ENCODE peak calls at places on chromosomes 13 and 19, in seven cellular contexts. One of them, this sample, is unnamed.

GRCh38 chr19:10692673-10693264 is 8.5 kb upstream of the QTRT1 start:
- DNase-seq in anterior cingulate cortex: no peak
- DNase-seq in thoracic aorta: no peak
- DNase-seq in activated T-helper 2 cell treated with anti-CD3 and anti-CD28 coated beads, Interferon-gamma antibody, Interleukin-2, Interleukin-4, amounts not matched to agents 10 μg/mL and 5 μg/mL and 100 μg/mL, durations not matched to agents 14 hours and 24 hours and 36 hours: no peak
- DNase-seq in stimulated activated CD4-positive, alpha-beta T cell treated with anti-CD3 and anti-CD28 coated beads, Interleukin-15, amount 100 ng/mL, for 1 hour: no peak
- DNase-seq in activated CD8-positive, alpha-beta memory T cell treated with anti-CD3 and anti-CD28 coated beads for 4 hours: no peak
- DNase-seq in NCI-H187: no peak
- DNase-seq in this sample: no peak

GRCh38 chr19:35555301-35556005 is 8.0 kb downstream of the ATP4A start:
- DNase-seq in anterior cingulate cortex: no peak
- DNase-seq in thoracic aorta: no peak
- DNase-seq in activated T-helper 2 cell treated with anti-CD3 and anti-CD28 coated beads, Interferon-gamma antibody, Interleukin-2, Interleukin-4, amounts not matched to agents 10 μg/mL and 5 μg/mL and 100 μg/mL, durations not matched to agents 14 hours and 24 hours and 36 hours: no peak
- DNase-seq in stimulated activated CD4-positive, alpha-beta T cell treated with anti-CD3 and anti-CD28 coated beads, Interleukin-15, amount 100 ng/mL, for 1 hour: no peak
- DNase-seq in activated CD8-positive, alpha-beta memory T cell treated with anti-CD3 and anti-CD28 coated beads for 4 hours: no peak
- DNase-seq in NCI-H187: no peak
- DNase-seq in this sample: no peak

GRCh38 chr13:89925107-89925506 is 1422.4 kb upstream of the MIR17HG start:
- DNase-seq in anterior cingulate cortex: no peak
- DNase-seq in thoracic aorta: no peak
- DNase-seq in activated T-helper 2 cell treated with anti-CD3 and anti-CD28 coated beads, Interferon-gamma antibody, Interleukin-2, Interleukin-4, amounts not matched to agents 10 μg/mL and 5 μg/mL and 100 μg/mL, durations not matched to agents 14 hours and 24 hours and 36 hours: no peak
- DNase-seq in stimulated activated CD4-positive, alpha-beta T cell treated with anti-CD3 and anti-CD28 coated beads, Interleukin-15, amount 100 ng/mL, for 1 hour: no peak
- DNase-seq in activated CD8-positive, alpha-beta memory T cell treated with anti-CD3 and anti-CD28 coated beads for 4 hours: no peak
- DNase-seq in NCI-H187: no peak
- DNase-seq in this sample: no peak

GRCh38 chr13:55402867-55403266 is 1737.9 kb upstream of the PRR20A start:
- DNase-seq in anterior cingulate cortex: no peak
- DNase-seq in thoracic aorta: no peak
- DNase-seq in activated T-helper 2 cell treated with anti-CD3 and anti-CD28 coated beads, Interferon-gamma antibody, Interleukin-2, Interleukin-4, amounts not matched to agents 10 μg/mL and 5 μg/mL and 100 μg/mL, durations not matched to agents 14 hours and 24 hours and 36 hours: no peak
- DNase-seq in stimulated activated CD4-positive, alpha-beta T cell treated with anti-CD3 and anti-CD28 coated beads, Interleukin-15, amount 100 ng/mL, for 1 hour: no peak
- DNase-seq in activated CD8-positive, alpha-beta memory T cell treated with anti-CD3 and anti-CD28 coated beads for 4 hours: no peak
- DNase-seq in NCI-H187: no peak
- DNase-seq in this sample: no peak

GRCh38 chr19:10863107-10863700 is 8.1 kb upstream of the CARM1 start:
- DNase-seq in anterior cingulate cortex: no peak
- DNase-seq in thoracic aorta: no peak
- DNase-seq in activated T-helper 2 cell treated with anti-CD3 and anti-CD28 coated beads, Interferon-gamma antibody, Interleukin-2, Interleukin-4, amounts not matched to agents 10 μg/mL and 5 μg/mL and 100 μg/mL, durations not matched to agents 14 hours and 24 hours and 36 hours: no peak
- DNase-seq in stimulated activated CD4-positive, alpha-beta T cell treated with anti-CD3 and anti-CD28 coated beads, Interleukin-15, amount 100 ng/mL, for 1 hour: no peak
- DNase-seq in activated CD8-positive, alpha-beta memory T cell treated with anti-CD3 and anti-CD28 coated beads for 4 hours: no peak
- DNase-seq in NCI-H187: no peak
- DNase-seq in this sample: no peak

GRCh38 chr13:47437411-47437810 is 540.6 kb upstream of the HTR2A start:
- DNase-seq in anterior cingulate cortex: no peak
- DNase-seq in thoracic aorta: no peak
- DNase-seq in activated T-helper 2 cell treated with anti-CD3 and anti-CD28 coated beads, Interferon-gamma antibody, Interleukin-2, Interleukin-4, amounts not matched to agents 10 μg/mL and 5 μg/mL and 100 μg/mL, durations not matched to agents 14 hours and 24 hours and 36 hours: no peak
- DNase-seq in stimulated activated CD4-positive, alpha-beta T cell treated with anti-CD3 and anti-CD28 coated beads, Interleukin-15, amount 100 ng/mL, for 1 hour: no peak
- DNase-seq in activated CD8-positive, alpha-beta memory T cell treated with anti-CD3 and anti-CD28 coated beads for 4 hours: no peak
- DNase-seq in NCI-H187: no peak
- DNase-seq in this sample: no peak

GRCh38 chr13:36553501-36553900 is 120.3 kb upstream of the SERTM1 start:
- DNase-seq in anterior cingulate cortex: no peak
- DNase-seq in thoracic aorta: no peak
- DNase-seq in activated T-helper 2 cell treated with anti-CD3 and anti-CD28 coated beads, Interferon-gamma antibody, Interleukin-2, Interleukin-4, amounts not matched to agents 10 μg/mL and 5 μg/mL and 100 μg/mL, durations not matched to agents 14 hours and 24 hours and 36 hours: no peak
- DNase-seq in stimulated activated CD4-positive, alpha-beta T cell treated with anti-CD3 and anti-CD28 coated beads, Interleukin-15, amount 100 ng/mL, for 1 hour: no peak
- DNase-seq in activated CD8-positive, alpha-beta memory T cell treated with anti-CD3 and anti-CD28 coated beads for 4 hours: no peak
- DNase-seq in NCI-H187: peak
- DNase-seq in this sample: no peak

GRCh38 chr13:76029088-76029487 is 393.0 kb downstream of the LMO7 start:
- DNase-seq in anterior cingulate cortex: no peak
- DNase-seq in thoracic aorta: no peak
- DNase-seq in activated T-helper 2 cell treated with anti-CD3 and anti-CD28 coated beads, Interferon-gamma antibody, Interleukin-2, Interleukin-4, amounts not matched to agents 10 μg/mL and 5 μg/mL and 100 μg/mL, durations not matched to agents 14 hours and 24 hours and 36 hours: no peak
- DNase-seq in stimulated activated CD4-positive, alpha-beta T cell treated with anti-CD3 and anti-CD28 coated beads, Interleukin-15, amount 100 ng/mL, for 1 hour: no peak
- DNase-seq in activated CD8-positive, alpha-beta memory T cell treated with anti-CD3 and anti-CD28 coated beads for 4 hours: no peak
- DNase-seq in NCI-H187: no peak
- DNase-seq in this sample: no peak

GRCh38 chr13:28820099-28821051 is at the start of gene MTUS2:
- DNase-seq in anterior cingulate cortex: peak
- DNase-seq in thoracic aorta: no peak
- DNase-seq in activated T-helper 2 cell treated with anti-CD3 and anti-CD28 coated beads, Interferon-gamma antibody, Interleukin-2, Interleukin-4, amounts not matched to agents 10 μg/mL and 5 μg/mL and 100 μg/mL, durations not matched to agents 14 hours and 24 hours and 36 hours: no peak
- DNase-seq in stimulated activated CD4-positive, alpha-beta T cell treated with anti-CD3 and anti-CD28 coated beads, Interleukin-15, amount 100 ng/mL, for 1 hour: peak
- DNase-seq in activated CD8-positive, alpha-beta memory T cell treated with anti-CD3 and anti-CD28 coated beads for 4 hours: no peak
- DNase-seq in NCI-H187: peak
- DNase-seq in this sample: no peak

GRCh38 chr19:56110515-56111448 is 10.3 kb downstream of the ZNF787 start:
- DNase-seq in anterior cingulate cortex: no peak
- DNase-seq in thoracic aorta: no peak
- DNase-seq in activated T-helper 2 cell treated with anti-CD3 and anti-CD28 coated beads, Interferon-gamma antibody, Interleukin-2, Interleukin-4, amounts not matched to agents 10 μg/mL and 5 μg/mL and 100 μg/mL, durations not matched to agents 14 hours and 24 hours and 36 hours: no peak
- DNase-seq in stimulated activated CD4-positive, alpha-beta T cell treated with anti-CD3 and anti-CD28 coated beads, Interleukin-15, amount 100 ng/mL, for 1 hour: no peak
- DNase-seq in activated CD8-positive, alpha-beta memory T cell treated with anti-CD3 and anti-CD28 coated beads for 4 hours: no peak
- DNase-seq in NCI-H187: no peak
- DNase-seq in this sample: no peak

GRCh38 chr19:10552596-10553053 is 8.9 kb downstream of the ATG4D start:
- DNase-seq in anterior cingulate cortex: peak
- DNase-seq in thoracic aorta: no peak
- DNase-seq in activated T-helper 2 cell treated with anti-CD3 and anti-CD28 coated beads, Interferon-gamma antibody, Interleukin-2, Interleukin-4, amounts not matched to agents 10 μg/mL and 5 μg/mL and 100 μg/mL, durations not matched to agents 14 hours and 24 hours and 36 hours: no peak
- DNase-seq in stimulated activated CD4-positive, alpha-beta T cell treated with anti-CD3 and anti-CD28 coated beads, Interleukin-15, amount 100 ng/mL, for 1 hour: no peak
- DNase-seq in activated CD8-positive, alpha-beta memory T cell treated with anti-CD3 and anti-CD28 coated beads for 4 hours: no peak
- DNase-seq in NCI-H187: no peak
- DNase-seq in this sample: no peak

GRCh38 chr19:18943465-18943864 is 2.4 kb upstream of the HOMER3 start:
- DNase-seq in anterior cingulate cortex: no peak
- DNase-seq in thoracic aorta: no peak
- DNase-seq in activated T-helper 2 cell treated with anti-CD3 and anti-CD28 coated beads, Interferon-gamma antibody, Interleukin-2, Interleukin-4, amounts not matched to agents 10 μg/mL and 5 μg/mL and 100 μg/mL, durations not matched to agents 14 hours and 24 hours and 36 hours: no peak
- DNase-seq in stimulated activated CD4-positive, alpha-beta T cell treated with anti-CD3 and anti-CD28 coated beads, Interleukin-15, amount 100 ng/mL, for 1 hour: no peak
- DNase-seq in activated CD8-positive, alpha-beta memory T cell treated with anti-CD3 and anti-CD28 coated beads for 4 hours: no peak
- DNase-seq in NCI-H187: no peak
- DNase-seq in this sample: no peak

GRCh38 chr13:114219406-114219805 is 15.3 kb upstream of the CDC16 start:
- DNase-seq in anterior cingulate cortex: no peak
- DNase-seq in thoracic aorta: no peak
- DNase-seq in activated T-helper 2 cell treated with anti-CD3 and anti-CD28 coated beads, Interferon-gamma antibody, Interleukin-2, Interleukin-4, amounts not matched to agents 10 μg/mL and 5 μg/mL and 100 μg/mL, durations not matched to agents 14 hours and 24 hours and 36 hours: no peak
- DNase-seq in stimulated activated CD4-positive, alpha-beta T cell treated with anti-CD3 and anti-CD28 coated beads, Interleukin-15, amount 100 ng/mL, for 1 hour: no peak
- DNase-seq in activated CD8-positive, alpha-beta memory T cell treated with anti-CD3 and anti-CD28 coated beads for 4 hours: no peak
- DNase-seq in NCI-H187: no peak
- DNase-seq in this sample: no peak

GRCh38 chr19:28960986-28961705 is 251.8 kb downstream of the UQCRFS1 start:
- DNase-seq in anterior cingulate cortex: no peak
- DNase-seq in thoracic aorta: no peak
- DNase-seq in activated T-helper 2 cell treated with anti-CD3 and anti-CD28 coated beads, Interferon-gamma antibody, Interleukin-2, Interleukin-4, amounts not matched to agents 10 μg/mL and 5 μg/mL and 100 μg/mL, durations not matched to agents 14 hours and 24 hours and 36 hours: no peak
- DNase-seq in stimulated activated CD4-positive, alpha-beta T cell treated with anti-CD3 and anti-CD28 coated beads, Interleukin-15, amount 100 ng/mL, for 1 hour: no peak
- DNase-seq in activated CD8-positive, alpha-beta memory T cell treated with anti-CD3 and anti-CD28 coated beads for 4 hours: no peak
- DNase-seq in NCI-H187: no peak
- DNase-seq in this sample: no peak

GRCh38 chr19:54179921-54180452 is 7.0 kb upstream of the TMC4 start:
- DNase-seq in anterior cingulate cortex: peak
- DNase-seq in thoracic aorta: no peak
- DNase-seq in activated T-helper 2 cell treated with anti-CD3 and anti-CD28 coated beads, Interferon-gamma antibody, Interleukin-2, Interleukin-4, amounts not matched to agents 10 μg/mL and 5 μg/mL and 100 μg/mL, durations not matched to agents 14 hours and 24 hours and 36 hours: no peak
- DNase-seq in stimulated activated CD4-positive, alpha-beta T cell treated with anti-CD3 and anti-CD28 coated beads, Interleukin-15, amount 100 ng/mL, for 1 hour: no peak
- DNase-seq in activated CD8-positive, alpha-beta memory T cell treated with anti-CD3 and anti-CD28 coated beads for 4 hours: no peak
- DNase-seq in NCI-H187: peak
- DNase-seq in this sample: no peak

GRCh38 chr13:39603424-39603947 is 493 bp upstream of the LHFPL6 start:
- DNase-seq in anterior cingulate cortex: no peak
- DNase-seq in thoracic aorta: no peak
- DNase-seq in activated T-helper 2 cell treated with anti-CD3 and anti-CD28 coated beads, Interferon-gamma antibody, Interleukin-2, Interleukin-4, amounts not matched to agents 10 μg/mL and 5 μg/mL and 100 μg/mL, durations not matched to agents 14 hours and 24 hours and 36 hours: no peak
- DNase-seq in stimulated activated CD4-positive, alpha-beta T cell treated with anti-CD3 and anti-CD28 coated beads, Interleukin-15, amount 100 ng/mL, for 1 hour: no peak
- DNase-seq in activated CD8-positive, alpha-beta memory T cell treated with anti-CD3 and anti-CD28 coated beads for 4 hours: no peak
- DNase-seq in NCI-H187: no peak
- DNase-seq in this sample: no peak

GRCh38 chr19:15198006-15198356 is 2.8 kb downstream of the NOTCH3 start:
- DNase-seq in anterior cingulate cortex: no peak
- DNase-seq in thoracic aorta: no peak
- DNase-seq in activated T-helper 2 cell treated with anti-CD3 and anti-CD28 coated beads, Interferon-gamma antibody, Interleukin-2, Interleukin-4, amounts not matched to agents 10 μg/mL and 5 μg/mL and 100 μg/mL, durations not matched to agents 14 hours and 24 hours and 36 hours: no peak
- DNase-seq in stimulated activated CD4-positive, alpha-beta T cell treated with anti-CD3 and anti-CD28 coated beads, Interleukin-15, amount 100 ng/mL, for 1 hour: no peak
- DNase-seq in activated CD8-positive, alpha-beta memory T cell treated with anti-CD3 and anti-CD28 coated beads for 4 hours: no peak
- DNase-seq in NCI-H187: no peak
- DNase-seq in this sample: no peak

GRCh38 chr19:55492362-55492944 is 4.2 kb downstream of the SSC5D start:
- DNase-seq in anterior cingulate cortex: no peak
- DNase-seq in thoracic aorta: no peak
- DNase-seq in activated T-helper 2 cell treated with anti-CD3 and anti-CD28 coated beads, Interferon-gamma antibody, Interleukin-2, Interleukin-4, amounts not matched to agents 10 μg/mL and 5 μg/mL and 100 μg/mL, durations not matched to agents 14 hours and 24 hours and 36 hours: no peak
- DNase-seq in stimulated activated CD4-positive, alpha-beta T cell treated with anti-CD3 and anti-CD28 coated beads, Interleukin-15, amount 100 ng/mL, for 1 hour: no peak
- DNase-seq in activated CD8-positive, alpha-beta memory T cell treated with anti-CD3 and anti-CD28 coated beads for 4 hours: no peak
- DNase-seq in NCI-H187: no peak
- DNase-seq in this sample: no peak

GRCh38 chr13:110426745-110427144 is 119.7 kb downstream of the COL4A2 start:
- DNase-seq in anterior cingulate cortex: no peak
- DNase-seq in thoracic aorta: no peak
- DNase-seq in activated T-helper 2 cell treated with anti-CD3 and anti-CD28 coated beads, Interferon-gamma antibody, Interleukin-2, Interleukin-4, amounts not matched to agents 10 μg/mL and 5 μg/mL and 100 μg/mL, durations not matched to agents 14 hours and 24 hours and 36 hours: no peak
- DNase-seq in stimulated activated CD4-positive, alpha-beta T cell treated with anti-CD3 and anti-CD28 coated beads, Interleukin-15, amount 100 ng/mL, for 1 hour: no peak
- DNase-seq in activated CD8-positive, alpha-beta memory T cell treated with anti-CD3 and anti-CD28 coated beads for 4 hours: no peak
- DNase-seq in NCI-H187: no peak
- DNase-seq in this sample: no peak

GRCh38 chr13:30346159-30346788 is 38.9 kb upstream of the KATNAL1 start:
- DNase-seq in anterior cingulate cortex: no peak
- DNase-seq in thoracic aorta: no peak
- DNase-seq in activated T-helper 2 cell treated with anti-CD3 and anti-CD28 coated beads, Interferon-gamma antibody, Interleukin-2, Interleukin-4, amounts not matched to agents 10 μg/mL and 5 μg/mL and 100 μg/mL, durations not matched to agents 14 hours and 24 hours and 36 hours: peak
- DNase-seq in stimulated activated CD4-positive, alpha-beta T cell treated with anti-CD3 and anti-CD28 coated beads, Interleukin-15, amount 100 ng/mL, for 1 hour: no peak
- DNase-seq in activated CD8-positive, alpha-beta memory T cell treated with anti-CD3 and anti-CD28 coated beads for 4 hours: peak
- DNase-seq in NCI-H187: no peak
- DNase-seq in this sample: no peak

GRCh38 chr13:73025212-73026012 is 33.4 kb upstream of the KLF5 start:
- DNase-seq in anterior cingulate cortex: no peak
- DNase-seq in thoracic aorta: no peak
- DNase-seq in activated T-helper 2 cell treated with anti-CD3 and anti-CD28 coated beads, Interferon-gamma antibody, Interleukin-2, Interleukin-4, amounts not matched to agents 10 μg/mL and 5 μg/mL and 100 μg/mL, durations not matched to agents 14 hours and 24 hours and 36 hours: no peak
- DNase-seq in stimulated activated CD4-positive, alpha-beta T cell treated with anti-CD3 and anti-CD28 coated beads, Interleukin-15, amount 100 ng/mL, for 1 hour: no peak
- DNase-seq in activated CD8-positive, alpha-beta memory T cell treated with anti-CD3 and anti-CD28 coated beads for 4 hours: no peak
- DNase-seq in NCI-H187: no peak
- DNase-seq in this sample: no peak

This sample was measured in suprapubic skin.